ENCODE peak calls at places on chromosomes 13 and 19, in six cellular contexts. One of them, this sample, is unnamed.

GRCh38 chr19:8304841-8305621 is 3.1 kb downstream of the CD320 start:
- DNase-seq in GM06990: no peak
- DNase-seq in lower lobe of right lung: peak; percentile 47
- DNase-seq in foreskin fibroblast: no peak
- DNase-seq in AG09309: no peak
- DNase-seq in left lung: peak; percentile 71
- DNase-seq in this sample: no peak

GRCh38 chr19:2507109-2507508 is 31.2 kb downstream of the GADD45B start:
- DNase-seq in GM06990: no peak
- DNase-seq in lower lobe of right lung: no peak
- DNase-seq in foreskin fibroblast: peak; percentile 76
- DNase-seq in AG09309: no peak
- DNase-seq in left lung: no peak
- DNase-seq in this sample: peak; percentile 14

GRCh38 chr13:91296011-91296410 is 51.5 kb upstream of the MIR17HG start:
- DNase-seq in GM06990: no peak
- DNase-seq in lower lobe of right lung: no peak
- DNase-seq in foreskin fibroblast: no peak
- DNase-seq in AG09309: no peak
- DNase-seq in left lung: no peak
- DNase-seq in this sample: no peak

GRCh38 chr19:47686679-47687450 is 26.4 kb upstream of the EHD2 start:
- DNase-seq in GM06990: no peak
- DNase-seq in lower lobe of right lung: no peak
- DNase-seq in foreskin fibroblast: no peak
- DNase-seq in AG09309: no peak
- DNase-seq in left lung: peak; percentile 0
- DNase-seq in this sample: no peak

GRCh38 chr13:26785845-26786630 is 25.5 kb upstream of the GPR12 start:
- DNase-seq in GM06990: no peak
- DNase-seq in lower lobe of right lung: no peak
- DNase-seq in foreskin fibroblast: no peak
- DNase-seq in AG09309: no peak
- DNase-seq in left lung: peak; percentile 81
- DNase-seq in this sample: peak; percentile 57

GRCh38 chr13:26971990-26972888 is 199.4 kb downstream of the USP12 start:
- DNase-seq in GM06990: peak; percentile 27
- DNase-seq in lower lobe of right lung: peak; percentile 60
- DNase-seq in foreskin fibroblast: peak; percentile 42
- DNase-seq in AG09309: no peak
- DNase-seq in left lung: no peak
- DNase-seq in this sample: peak; percentile 55

GRCh38 chr19:48571378-48572162 is 19.6 kb downstream of the SULT2B1 start:
- DNase-seq in GM06990: no peak
- DNase-seq in lower lobe of right lung: peak; percentile 76
- DNase-seq in foreskin fibroblast: no peak
- DNase-seq in AG09309: no peak
- DNase-seq in left lung: no peak
- DNase-seq in this sample: no peak

GRCh38 chr19:42349378-42350107 is 24.1 kb downstream of the MEGF8 start:
- DNase-seq in GM06990: no peak
- DNase-seq in lower lobe of right lung: no peak
- DNase-seq in foreskin fibroblast: no peak
- DNase-seq in AG09309: no peak
- DNase-seq in left lung: no peak
- DNase-seq in this sample: no peak

GRCh38 chr19:42325308-42325895 is at the start of gene MEGF8:
- DNase-seq in GM06990: peak; percentile 97
- DNase-seq in lower lobe of right lung: peak; percentile 97
- DNase-seq in foreskin fibroblast: peak; percentile 100
- DNase-seq in AG09309: peak; percentile 94
- DNase-seq in left lung: peak; percentile 99
- DNase-seq in this sample: peak; percentile 99

GRCh38 chr19:15072930-15073647 is 8.9 kb upstream of the OR1I1 start:
- DNase-seq in GM06990: no peak
- DNase-seq in lower lobe of right lung: no peak
- DNase-seq in foreskin fibroblast: no peak
- DNase-seq in AG09309: no peak
- DNase-seq in left lung: no peak
- DNase-seq in this sample: no peak

DNA sequence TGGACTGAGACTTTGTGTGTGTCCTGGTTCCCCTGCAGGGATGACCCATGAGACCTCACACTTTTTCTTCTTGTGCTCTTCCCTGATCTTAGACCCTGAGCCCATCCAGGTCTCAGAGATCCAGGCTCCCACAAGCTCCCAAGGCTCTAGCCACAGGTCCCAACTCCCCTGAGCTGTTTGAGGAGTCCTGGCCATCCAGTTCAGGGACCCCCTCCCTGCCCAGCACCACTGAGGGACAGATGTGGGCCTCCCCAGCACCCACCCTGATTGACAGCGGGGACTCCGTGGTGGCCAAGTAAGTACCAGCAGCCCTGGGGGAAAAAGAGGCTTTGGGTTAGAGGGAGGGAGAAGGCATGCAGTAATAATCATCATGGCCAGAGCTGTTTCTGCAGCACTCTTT is 1.7 kb downstream of the PROSER3 start:
- DNase-seq in GM06990: no peak
- DNase-seq in lower lobe of right lung: no peak
- DNase-seq in foreskin fibroblast: no peak
- DNase-seq in AG09309: no peak
- DNase-seq in left lung: no peak
- DNase-seq in this sample: no peak
- H3K4me3 ChIP-seq in GM06990: no peak overlapping the region
- H3K4me3 ChIP-seq in lower lobe of right lung: no peak overlapping the region
- H3K4me3 ChIP-seq in foreskin fibroblast: no peak overlapping the region
- H3K4me3 ChIP-seq in AG09309: no peak overlapping the region
- H3K4me3 ChIP-seq in left lung: no peak overlapping the region
- H3K4me3 ChIP-seq in this sample: no peak overlapping the region

GRCh38 chr13:42272776-42273175 is 824 bp downstream of the AKAP11 start:
- DNase-seq in GM06990: no peak
- DNase-seq in lower lobe of right lung: no peak
- DNase-seq in foreskin fibroblast: no peak
- DNase-seq in AG09309: no peak
- DNase-seq in left lung: no peak
- DNase-seq in this sample: peak; percentile 16

GRCh38 chr13:42272115-42272756 is at the start of gene AKAP11:
- DNase-seq in GM06990: peak; percentile 82
- DNase-seq in lower lobe of right lung: peak; percentile 72
- DNase-seq in foreskin fibroblast: peak; percentile 59
- DNase-seq in AG09309: no peak
- DNase-seq in left lung: peak; percentile 88
- DNase-seq in this sample: peak; percentile 40

GRCh38 chr13:42271337-42272114 is 426 bp upstream of the AKAP11 start:
- DNase-seq in GM06990: peak; percentile 100
- DNase-seq in lower lobe of right lung: peak; percentile 95
- DNase-seq in foreskin fibroblast: peak; percentile 99
- DNase-seq in AG09309: peak; percentile 93
- DNase-seq in left lung: peak; percentile 96
- DNase-seq in this sample: peak; percentile 92

GRCh38 chr13:42270857-42271215 is 1.1 kb upstream of the AKAP11 start:
- DNase-seq in GM06990: no peak
- DNase-seq in lower lobe of right lung: no peak
- DNase-seq in foreskin fibroblast: no peak
- DNase-seq in AG09309: no peak
- DNase-seq in left lung: no peak
- DNase-seq in this sample: no peak

DNA sequence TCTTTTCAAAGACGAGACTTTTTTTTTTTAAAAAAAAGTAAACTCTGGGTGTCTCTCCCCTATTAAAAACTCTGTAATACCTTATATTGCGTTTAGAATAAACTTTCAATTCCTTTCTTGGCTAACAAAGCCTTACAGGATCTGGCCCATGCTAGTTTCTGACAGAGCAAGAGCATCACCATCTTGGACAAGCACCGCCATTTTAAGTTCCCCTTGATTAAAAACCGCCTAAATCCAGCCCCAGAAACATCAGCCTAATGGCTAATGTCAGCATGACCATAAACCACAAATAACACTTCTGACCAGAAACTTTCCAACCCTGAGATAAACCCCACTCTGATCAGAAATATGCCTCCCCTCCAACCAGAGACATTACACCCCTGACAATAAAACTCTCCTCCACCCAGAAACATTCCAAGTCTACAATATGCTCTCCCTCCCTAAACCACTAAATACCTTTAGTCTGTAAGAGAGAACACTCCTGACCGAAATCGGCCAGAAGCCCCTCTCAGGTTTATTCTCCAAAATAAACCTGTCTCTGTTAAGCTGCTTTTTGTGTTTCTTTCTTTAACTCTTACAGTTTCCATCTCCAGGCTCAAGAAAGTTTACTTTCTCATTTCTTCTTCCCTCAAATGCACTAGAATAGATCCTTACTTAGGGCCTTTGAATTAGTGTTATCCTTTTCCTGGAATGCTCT is 1.6 kb upstream of the AKAP11 start:
- DNase-seq in GM06990: no peak
- DNase-seq in lower lobe of right lung: no peak
- DNase-seq in foreskin fibroblast: no peak
- DNase-seq in AG09309: no peak
- DNase-seq in left lung: no peak
- DNase-seq in this sample: no peak
- H3K4me3 ChIP-seq in GM06990: no peak overlapping the region
- H3K4me3 ChIP-seq in lower lobe of right lung: no peak overlapping the region
- H3K4me3 ChIP-seq in foreskin fibroblast: no peak overlapping the region
- H3K4me3 ChIP-seq in AG09309: no peak overlapping the region
- H3K4me3 ChIP-seq in left lung: no peak overlapping the region
- H3K4me3 ChIP-seq in this sample: no peak overlapping the region

GRCh38 chr13:64164435-64164834 is 2748.8 kb upstream of the PCDH20 start:
- DNase-seq in GM06990: no peak
- DNase-seq in lower lobe of right lung: no peak
- DNase-seq in foreskin fibroblast: no peak
- DNase-seq in AG09309: no peak
- DNase-seq in left lung: peak; percentile 40
- DNase-seq in this sample: no peak

GRCh38 chr13:64154514-64154913 is 2738.9 kb upstream of the PCDH20 start:
- DNase-seq in GM06990: no peak
- DNase-seq in lower lobe of right lung: no peak
- DNase-seq in foreskin fibroblast: peak; percentile 24
- DNase-seq in AG09309: peak; percentile 7
- DNase-seq in left lung: no peak
- DNase-seq in this sample: no peak

GRCh38 chr13:64158910-64159309 is 2743.3 kb upstream of the PCDH20 start:
- DNase-seq in GM06990: no peak
- DNase-seq in lower lobe of right lung: no peak
- DNase-seq in foreskin fibroblast: peak; percentile 45
- DNase-seq in AG09309: peak; percentile 24
- DNase-seq in left lung: no peak
- DNase-seq in this sample: no peak
- H3K4me3 ChIP-seq in GM06990: no peak overlapping the region
- H3K4me3 ChIP-seq in lower lobe of right lung: no peak overlapping the region
- H3K4me3 ChIP-seq in foreskin fibroblast: no peak overlapping the region
- H3K4me3 ChIP-seq in AG09309: no peak overlapping the region
- H3K4me3 ChIP-seq in left lung: no peak overlapping the region
- H3K4me3 ChIP-seq in this sample: no peak overlapping the region

GRCh38 chr13:108496364-108497215 is 132.8 kb upstream of the MYO16 start:
- DNase-seq in GM06990: no peak
- DNase-seq in lower lobe of right lung: no peak
- DNase-seq in foreskin fibroblast: peak; percentile 4
- DNase-seq in AG09309: no peak
- DNase-seq in left lung: no peak
- DNase-seq in this sample: no peak

GRCh38 chr13:108495686-108496363 is 133.6 kb upstream of the MYO16 start:
- DNase-seq in GM06990: no peak
- DNase-seq in lower lobe of right lung: no peak
- DNase-seq in foreskin fibroblast: peak; percentile 1
- DNase-seq in AG09309: no peak
- DNase-seq in left lung: peak; percentile 82
- DNase-seq in this sample: no peak

GRCh38 chr13:108494991-108495661 is 134.3 kb upstream of the MYO16 start:
- DNase-seq in GM06990: no peak
- DNase-seq in lower lobe of right lung: no peak
- DNase-seq in foreskin fibroblast: peak; percentile 3
- DNase-seq in AG09309: no peak
- DNase-seq in left lung: no peak
- DNase-seq in this sample: no peak
- H3K4me3 ChIP-seq in GM06990: no peak overlapping the region
- H3K4me3 ChIP-seq in lower lobe of right lung: peak overlapping the region; percentile 46
- H3K4me3 ChIP-seq in foreskin fibroblast: no peak overlapping the region
- H3K4me3 ChIP-seq in AG09309: no peak overlapping the region
- H3K4me3 ChIP-seq in left lung: peak overlapping the region; percentile 21
- H3K4me3 ChIP-seq in this sample: no peak overlapping the region

DNA sequence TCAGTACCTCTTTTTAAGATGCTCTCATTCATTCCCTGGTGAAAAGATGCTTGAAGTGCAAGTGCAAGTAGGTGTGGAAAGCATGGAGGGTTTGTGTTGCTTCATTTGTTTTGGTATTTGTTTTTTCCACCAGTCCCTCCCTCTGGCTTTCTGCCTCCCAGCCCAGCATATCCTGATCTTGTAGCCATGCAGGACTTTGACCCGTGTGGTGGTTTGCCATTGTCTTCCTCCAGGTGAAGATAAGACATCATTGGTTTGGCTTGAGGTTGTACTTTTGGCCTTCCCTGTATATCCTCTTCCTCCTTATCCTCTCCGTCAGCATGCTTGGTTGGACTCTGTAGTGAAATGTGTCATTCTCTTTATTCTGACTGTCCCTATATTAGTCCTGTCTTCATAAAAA is 9.1 kb downstream of the SPINT2 start:
- DNase-seq in GM06990: no peak
- DNase-seq in lower lobe of right lung: no peak
- DNase-seq in foreskin fibroblast: no peak
- DNase-seq in AG09309: no peak
- DNase-seq in left lung: no peak
- DNase-seq in this sample: no peak
- H3K4me3 ChIP-seq in GM06990: no peak overlapping the region
- H3K4me3 ChIP-seq in lower lobe of right lung: no peak overlapping the region
- H3K4me3 ChIP-seq in foreskin fibroblast: no peak overlapping the region
- H3K4me3 ChIP-seq in AG09309: no peak overlapping the region
- H3K4me3 ChIP-seq in left lung: no peak overlapping the region
- H3K4me3 ChIP-seq in this sample: no peak overlapping the region

GRCh38 chr19:5951338-5951861 is 26.5 kb downstream of the RANBP3 start:
- DNase-seq in GM06990: no peak
- DNase-seq in lower lobe of right lung: peak; percentile 54
- DNase-seq in foreskin fibroblast: no peak
- DNase-seq in AG09309: no peak
- DNase-seq in left lung: peak; percentile 77
- DNase-seq in this sample: no peak
- H3K4me3 ChIP-seq in GM06990: no peak overlapping the region
- H3K4me3 ChIP-seq in lower lobe of right lung: peak overlapping the region; percentile 28
- H3K4me3 ChIP-seq in foreskin fibroblast: no peak overlapping the region
- H3K4me3 ChIP-seq in AG09309: no peak overlapping the region
- H3K4me3 ChIP-seq in left lung: no peak overlapping the region
- H3K4me3 ChIP-seq in this sample: no peak overlapping the region

This sample was measured in Jurkat, Clone E6-1.